ENCODE peak calls at places on chromosomes 13 and 19, in nine cellular contexts. One of them, this sample, is unnamed.

GRCh38 chr19:13132471-13133166 is 14.6 kb downstream of the NACC1 start:
- DNase-seq in breast epithelium: no peak
- DNase-seq in esophagus muscularis mucosa: no peak
- DNase-seq in ovary: no peak
- DNase-seq in upper lobe of left lung: no peak
- DNase-seq in Peyer's patch: no peak
- DNase-seq in stomach: no peak
- DNase-seq in HCT116: no peak
- DNase-seq in A549: no peak
- DNase-seq in this sample: no peak

GRCh38 chr13:75384881-75385707 is 96.9 kb downstream of the TBC1D4 start:
- DNase-seq in breast epithelium: no peak
- DNase-seq in esophagus muscularis mucosa: no peak
- DNase-seq in ovary: no peak
- DNase-seq in upper lobe of left lung: no peak
- DNase-seq in Peyer's patch: no peak
- DNase-seq in stomach: no peak
- DNase-seq in HCT116: no peak
- DNase-seq in A549: no peak
- DNase-seq in this sample: no peak

GRCh38 chr13:46179576-46180368 is 2.2 kb downstream of the LCP1 start:
- DNase-seq in breast epithelium: no peak
- DNase-seq in esophagus muscularis mucosa: no peak
- DNase-seq in ovary: no peak
- DNase-seq in upper lobe of left lung: peak; percentile 68
- DNase-seq in Peyer's patch: peak; percentile 92
- DNase-seq in stomach: peak; percentile 43
- DNase-seq in HCT116: no peak
- DNase-seq in A549: no peak
- DNase-seq in this sample: no peak

GRCh38 chr19:50352242-50352641 is 13.2 kb downstream of the NAPSA start:
- DNase-seq in breast epithelium: no peak
- DNase-seq in esophagus muscularis mucosa: no peak
- DNase-seq in ovary: no peak
- DNase-seq in upper lobe of left lung: no peak
- DNase-seq in Peyer's patch: no peak
- DNase-seq in stomach: no peak
- DNase-seq in HCT116: no peak
- DNase-seq in A549: no peak
- DNase-seq in this sample: no peak

GRCh38 chr19:29699861-29700260 is 15.2 kb downstream of the C19orf12 start:
- DNase-seq in breast epithelium: no peak
- DNase-seq in esophagus muscularis mucosa: no peak
- DNase-seq in ovary: no peak
- DNase-seq in upper lobe of left lung: no peak
- DNase-seq in Peyer's patch: no peak
- DNase-seq in stomach: no peak
- DNase-seq in HCT116: no peak
- DNase-seq in A549: no peak
- DNase-seq in this sample: no peak

GRCh38 chr13:37427843-37428494 is 170.6 kb downstream of the POSTN start:
- DNase-seq in breast epithelium: no peak
- DNase-seq in esophagus muscularis mucosa: no peak
- DNase-seq in ovary: no peak
- DNase-seq in upper lobe of left lung: no peak
- DNase-seq in Peyer's patch: no peak
- DNase-seq in stomach: no peak
- DNase-seq in HCT116: no peak
- DNase-seq in A549: no peak
- DNase-seq in this sample: no peak

GRCh38 chr19:46030861-46031550 is 8.2 kb upstream of the PGLYRP1 start:
- DNase-seq in breast epithelium: no peak
- DNase-seq in esophagus muscularis mucosa: peak; percentile 82
- DNase-seq in ovary: no peak
- DNase-seq in upper lobe of left lung: no peak
- DNase-seq in Peyer's patch: no peak
- DNase-seq in stomach: no peak
- DNase-seq in HCT116: no peak
- DNase-seq in A549: no peak
- DNase-seq in this sample: no peak

GRCh38 chr19:38596057-38596981 is 21.4 kb downstream of the MAP4K1 start:
- DNase-seq in breast epithelium: no peak
- DNase-seq in esophagus muscularis mucosa: no peak
- DNase-seq in ovary: peak; percentile 69
- DNase-seq in upper lobe of left lung: peak; percentile 71
- DNase-seq in Peyer's patch: no peak
- DNase-seq in stomach: peak; percentile 72
- DNase-seq in HCT116: peak; percentile 71
- DNase-seq in A549: peak; percentile 84
- DNase-seq in this sample: no peak

GRCh38 chr19:29445246-29445645 is 80.5 kb upstream of the VSTM2B start:
- DNase-seq in breast epithelium: no peak
- DNase-seq in esophagus muscularis mucosa: no peak
- DNase-seq in ovary: no peak
- DNase-seq in upper lobe of left lung: no peak
- DNase-seq in Peyer's patch: no peak
- DNase-seq in stomach: no peak
- DNase-seq in HCT116: no peak
- DNase-seq in A549: no peak
- DNase-seq in this sample: no peak

GRCh38 chr19:48646192-48646911 is 365 bp upstream of the CA11 start:
- DNase-seq in breast epithelium: peak; percentile 88
- DNase-seq in esophagus muscularis mucosa: no peak
- DNase-seq in ovary: peak; percentile 95
- DNase-seq in upper lobe of left lung: peak; percentile 92
- DNase-seq in Peyer's patch: peak; percentile 92
- DNase-seq in stomach: peak; percentile 91
- DNase-seq in HCT116: peak; percentile 77
- DNase-seq in A549: peak; percentile 91
- DNase-seq in this sample: peak; percentile 95

GRCh38 chr19:13366529-13367143 is 139.6 kb downstream of the CACNA1A start:
- DNase-seq in breast epithelium: no peak
- DNase-seq in esophagus muscularis mucosa: no peak
- DNase-seq in ovary: no peak
- DNase-seq in upper lobe of left lung: no peak
- DNase-seq in Peyer's patch: no peak
- DNase-seq in stomach: no peak
- DNase-seq in HCT116: peak; percentile 51
- DNase-seq in A549: peak; percentile 34
- DNase-seq in this sample: no peak

GRCh38 chr13:24511824-24512207 is 762 bp downstream of the PARP4 start:
- DNase-seq in breast epithelium: no peak
- DNase-seq in esophagus muscularis mucosa: no peak
- DNase-seq in ovary: no peak
- DNase-seq in upper lobe of left lung: peak; percentile 42
- DNase-seq in Peyer's patch: peak; percentile 25
- DNase-seq in stomach: no peak
- DNase-seq in HCT116: no peak
- DNase-seq in A549: no peak
- DNase-seq in this sample: no peak

GRCh38 chr19:49835562-49835961 is 15.4 kb upstream of the PTOV1 start:
- DNase-seq in breast epithelium: no peak
- DNase-seq in esophagus muscularis mucosa: no peak
- DNase-seq in ovary: no peak
- DNase-seq in upper lobe of left lung: no peak
- DNase-seq in Peyer's patch: no peak
- DNase-seq in stomach: no peak
- DNase-seq in HCT116: no peak
- DNase-seq in A549: no peak
- DNase-seq in this sample: no peak

GRCh38 chr19:3471954-3472655 is 8.2 kb downstream of the SMIM24 start:
- DNase-seq in breast epithelium: no peak
- DNase-seq in esophagus muscularis mucosa: no peak
- DNase-seq in ovary: peak; percentile 76
- DNase-seq in upper lobe of left lung: no peak
- DNase-seq in Peyer's patch: no peak
- DNase-seq in stomach: peak; percentile 42
- DNase-seq in HCT116: no peak
- DNase-seq in A549: no peak
- DNase-seq in this sample: no peak

GRCh38 chr19:38773469-38774177 is at the start of gene LGALS7:
- DNase-seq in breast epithelium: no peak
- DNase-seq in esophagus muscularis mucosa: no peak
- DNase-seq in ovary: no peak
- DNase-seq in upper lobe of left lung: no peak
- DNase-seq in Peyer's patch: no peak
- DNase-seq in stomach: no peak
- DNase-seq in HCT116: no peak
- DNase-seq in A549: no peak
- DNase-seq in this sample: no peak

GRCh38 chr13:79483302-79483701 is 2.3 kb downstream of the NDFIP2 start:
- DNase-seq in breast epithelium: no peak
- DNase-seq in esophagus muscularis mucosa: no peak
- DNase-seq in ovary: no peak
- DNase-seq in upper lobe of left lung: no peak
- DNase-seq in Peyer's patch: no peak
- DNase-seq in stomach: no peak
- DNase-seq in HCT116: no peak
- DNase-seq in A549: no peak
- DNase-seq in this sample: no peak

GRCh38 chr19:18496167-18496979 is 25.5 kb downstream of the ELL start:
- DNase-seq in breast epithelium: no peak
- DNase-seq in esophagus muscularis mucosa: no peak
- DNase-seq in ovary: no peak
- DNase-seq in upper lobe of left lung: peak; percentile 86
- DNase-seq in Peyer's patch: peak; percentile 42
- DNase-seq in stomach: peak; percentile 89
- DNase-seq in HCT116: no peak
- DNase-seq in A549: peak; percentile 28
- DNase-seq in this sample: peak; percentile 55

GRCh38 chr13:37144661-37145060 is 39.2 kb upstream of the CSNK1A1L start:
- DNase-seq in breast epithelium: no peak
- DNase-seq in esophagus muscularis mucosa: no peak
- DNase-seq in ovary: no peak
- DNase-seq in upper lobe of left lung: no peak
- DNase-seq in Peyer's patch: no peak
- DNase-seq in stomach: no peak
- DNase-seq in HCT116: no peak
- DNase-seq in A549: no peak
- DNase-seq in this sample: no peak

GRCh38 chr19:9945319-9945966 is 9.1 kb upstream of the OLFM2 start:
- DNase-seq in breast epithelium: peak; percentile 67
- DNase-seq in esophagus muscularis mucosa: peak; percentile 93
- DNase-seq in ovary: peak; percentile 90
- DNase-seq in upper lobe of left lung: peak; percentile 27
- DNase-seq in Peyer's patch: peak; percentile 20
- DNase-seq in stomach: peak; percentile 41
- DNase-seq in HCT116: no peak
- DNase-seq in A549: peak; percentile 37
- DNase-seq in this sample: no peak

GRCh38 chr19:11261902-11262839 is at the start of gene DOCK6:
- DNase-seq in breast epithelium: no peak
- DNase-seq in esophagus muscularis mucosa: no peak
- DNase-seq in ovary: peak; percentile 66
- DNase-seq in upper lobe of left lung: peak; percentile 44
- DNase-seq in Peyer's patch: peak; percentile 22
- DNase-seq in stomach: peak; percentile 58
- DNase-seq in HCT116: no peak
- DNase-seq in A549: no peak
- DNase-seq in this sample: peak; percentile 63

GRCh38 chr19:6372594-6373095 is at the start of gene ALKBH7:
- DNase-seq in breast epithelium: peak; percentile 98
- DNase-seq in esophagus muscularis mucosa: peak; percentile 99
- DNase-seq in ovary: peak; percentile 97
- DNase-seq in upper lobe of left lung: peak; percentile 100
- DNase-seq in Peyer's patch: peak; percentile 98
- DNase-seq in stomach: peak; percentile 99
- DNase-seq in HCT116: peak; percentile 100
- DNase-seq in A549: peak; percentile 99
- DNase-seq in this sample: peak; percentile 94
- TF ChIP-seq POLR2A in breast epithelium: no peak
- TF ChIP-seq POLR2A in esophagus muscularis mucosa: peak; percentile 33
- TF ChIP-seq POLR2A in ovary: peak; percentile 35
- TF ChIP-seq POLR2A in upper lobe of left lung: peak; percentile 82
- TF ChIP-seq POLR2A in Peyer's patch: peak; percentile 69
- TF ChIP-seq POLR2A in stomach: no peak
- TF ChIP-seq POLR2A in HCT116: peak; percentile 9
- TF ChIP-seq POLR2A in A549: peak; percentile 27
- TF ChIP-seq POLR2A in this sample: no peak

DNA sequence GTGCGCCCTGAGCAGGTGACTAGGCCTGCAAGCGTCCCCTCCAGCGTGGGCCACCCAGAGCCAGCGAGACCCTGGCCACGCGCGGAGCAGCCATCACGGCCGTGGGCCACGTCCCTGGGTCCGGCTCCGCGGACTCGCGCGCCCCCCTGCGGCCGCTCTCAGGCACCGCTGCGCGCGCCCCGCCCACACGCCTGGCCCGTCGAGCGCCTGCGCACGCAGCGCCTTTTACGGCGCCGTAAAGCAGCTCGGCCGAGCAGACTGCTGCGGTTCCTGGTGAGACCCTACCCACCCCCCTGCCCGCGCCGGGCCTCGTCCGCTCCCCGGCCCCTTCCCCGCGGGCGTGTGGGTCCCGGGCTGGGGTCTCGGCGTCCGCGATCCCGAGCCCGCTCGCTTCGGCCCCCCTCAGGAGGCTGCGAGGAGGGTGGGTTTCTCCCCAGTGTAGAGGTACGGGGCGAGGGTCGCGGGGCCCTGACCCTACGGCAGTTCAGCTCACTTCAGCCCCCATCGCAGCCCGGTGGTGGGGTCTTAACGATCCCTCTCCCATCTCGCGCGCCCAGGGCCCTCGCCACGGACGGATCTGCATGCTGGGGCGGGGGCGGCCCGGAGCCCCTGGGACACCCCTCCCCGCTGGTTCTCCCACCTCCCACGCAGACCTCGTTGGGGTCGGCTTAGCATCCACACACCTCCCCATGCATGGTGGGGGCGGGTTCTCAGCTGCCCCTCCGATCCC is at the start of gene TRAPPC5:
- DNase-seq in breast epithelium: peak; percentile 83
- DNase-seq in esophagus muscularis mucosa: no peak
- DNase-seq in ovary: peak; percentile 91
- DNase-seq in upper lobe of left lung: peak; percentile 90
- DNase-seq in Peyer's patch: peak; percentile 81
- DNase-seq in stomach: peak; percentile 89
- DNase-seq in HCT116: peak; percentile 58
- DNase-seq in A549: peak; percentile 75
- DNase-seq in this sample: peak; percentile 80
- TF ChIP-seq POLR2A in breast epithelium: no peak
- TF ChIP-seq POLR2A in esophagus muscularis mucosa: no peak
- TF ChIP-seq POLR2A in ovary: peak; percentile 33
- TF ChIP-seq POLR2A in upper lobe of left lung: peak; percentile 76
- TF ChIP-seq POLR2A in Peyer's patch: peak; percentile 21
- TF ChIP-seq POLR2A in stomach: no peak
- TF ChIP-seq POLR2A in HCT116: peak; percentile 52
- TF ChIP-seq POLR2A in A549: peak; percentile 61
- TF ChIP-seq POLR2A in this sample: peak; percentile 21

GRCh38 chr19:16078759-16079707 is 2.7 kb downstream of the TPM4 start:
- DNase-seq in breast epithelium: peak; percentile 55
- DNase-seq in esophagus muscularis mucosa: peak; percentile 96
- DNase-seq in ovary: peak; percentile 69
- DNase-seq in upper lobe of left lung: peak; percentile 69
- DNase-seq in Peyer's patch: peak; percentile 82
- DNase-seq in stomach: peak; percentile 70
- DNase-seq in HCT116: peak; percentile 67
- DNase-seq in A549: peak; percentile 85
- DNase-seq in this sample: no peak
- TF ChIP-seq POLR2A in breast epithelium: peak; percentile 2
- TF ChIP-seq POLR2A in esophagus muscularis mucosa: peak; percentile 10
- TF ChIP-seq POLR2A in ovary: no peak
- TF ChIP-seq POLR2A in upper lobe of left lung: peak; percentile 60
- TF ChIP-seq POLR2A in Peyer's patch: no peak
- TF ChIP-seq POLR2A in stomach: no peak
- TF ChIP-seq POLR2A in HCT116: no peak
- TF ChIP-seq POLR2A in A549: no peak
- TF ChIP-seq POLR2A in this sample: peak; percentile 89

GRCh38 chr19:17321655-17322489 is 12.5 kb downstream of the DDA1 start:
- DNase-seq in breast epithelium: no peak
- DNase-seq in esophagus muscularis mucosa: no peak
- DNase-seq in ovary: no peak
- DNase-seq in upper lobe of left lung: no peak
- DNase-seq in Peyer's patch: no peak
- DNase-seq in stomach: no peak
- DNase-seq in HCT116: no peak
- DNase-seq in A549: no peak
- DNase-seq in this sample: no peak
- TF ChIP-seq POLR2A in breast epithelium: no peak
- TF ChIP-seq POLR2A in esophagus muscularis mucosa: no peak
- TF ChIP-seq POLR2A in ovary: no peak
- TF ChIP-seq POLR2A in upper lobe of left lung: no peak
- TF ChIP-seq POLR2A in Peyer's patch: no peak
- TF ChIP-seq POLR2A in stomach: no peak
- TF ChIP-seq POLR2A in HCT116: no peak
- TF ChIP-seq POLR2A in A549: no peak
- TF ChIP-seq POLR2A in this sample: peak; percentile 47